ENCODE peak calls at places on chromosomes 11 and 22, in four cellular contexts. One of them, this sample, is unnamed.

GRCh38 chr11:69892237-69892985 is 73.2 kb upstream of the FGF3 start:
- DNase-seq in WTC11: peak; percentile 75
- DNase-seq in SK-N-SH: peak; percentile 73
- DNase-seq in K562: peak; percentile 42
- DNase-seq in this sample: peak; percentile 40

GRCh38 chr11:69560141-69560790 is 78.8 kb downstream of the LINC01488 start:
- DNase-seq in WTC11: no peak
- DNase-seq in SK-N-SH: no peak
- DNase-seq in K562: no peak
- DNase-seq in this sample: no peak

GRCh38 chr11:93541884-93542752 is 1.1 kb downstream of the SMCO4 start:
- DNase-seq in WTC11: no peak
- DNase-seq in SK-N-SH: peak; percentile 62
- DNase-seq in K562: peak; percentile 83
- DNase-seq in this sample: peak; percentile 62

GRCh38 chr22:36365020-36365411 is 22.8 kb downstream of the MYH9 start:
- DNase-seq in K562: peak; percentile 82
- DNase-seq in SK-N-SH: no peak
- DNase-seq in WTC11: no peak
- DNase-seq in this sample: no peak

GRCh38 chr11:77748266-77748665 is 72.3 kb downstream of the RSF1 start:
- DNase-seq in K562: no peak
- DNase-seq in SK-N-SH: no peak
- DNase-seq in WTC11: no peak
- DNase-seq in this sample: no peak

GRCh38 chr22:45775569-45776312 is 104.1 kb downstream of the ATXN10 start:
- DNase-seq in K562: no peak
- DNase-seq in WTC11: no peak
- DNase-seq in SK-N-SH: no peak
- DNase-seq in this sample: no peak

GRCh38 chr22:45456811-45457210 is 43.3 kb downstream of the RIBC2 start:
- DNase-seq in SK-N-SH: no peak
- DNase-seq in WTC11: no peak
- DNase-seq in K562: no peak
- DNase-seq in this sample: no peak

GRCh38 chr22:22836635-22837034 is 51.0 kb upstream of the IGLL5 start:
- DNase-seq in SK-N-SH: no peak
- DNase-seq in K562: peak; percentile 53
- DNase-seq in WTC11: no peak
- DNase-seq in this sample: no peak

GRCh38 chr11:130478204-130478701 is 29.8 kb downstream of the ADAMTS15 start:
- DNase-seq in SK-N-SH: peak; percentile 55
- DNase-seq in WTC11: no peak
- DNase-seq in K562: no peak
- DNase-seq in this sample: no peak

GRCh38 chr22:49332691-49333090 is 495.0 kb downstream of the BRD1 start:
- DNase-seq in SK-N-SH: no peak
- DNase-seq in K562: no peak
- DNase-seq in WTC11: no peak
- DNase-seq in this sample: no peak

GRCh38 chr11:22466351-22466750 is 128.2 kb downstream of the SLC17A6 start:
- DNase-seq in K562: no peak
- DNase-seq in SK-N-SH: no peak
- DNase-seq in WTC11: no peak
- DNase-seq in this sample: no peak

GRCh38 chr11:129278586-129279319 is 86.6 kb upstream of the ARHGAP32 start:
- DNase-seq in WTC11: peak; percentile 31
- DNase-seq in K562: no peak
- DNase-seq in SK-N-SH: peak; percentile 77
- DNase-seq in this sample: no peak

GRCh38 chr11:86919557-86920210 is 35.5 kb downstream of the FZD4 start:
- DNase-seq in K562: peak; percentile 69
- DNase-seq in WTC11: peak; percentile 15
- DNase-seq in SK-N-SH: peak; percentile 56
- DNase-seq in this sample: peak; percentile 43

DNA sequence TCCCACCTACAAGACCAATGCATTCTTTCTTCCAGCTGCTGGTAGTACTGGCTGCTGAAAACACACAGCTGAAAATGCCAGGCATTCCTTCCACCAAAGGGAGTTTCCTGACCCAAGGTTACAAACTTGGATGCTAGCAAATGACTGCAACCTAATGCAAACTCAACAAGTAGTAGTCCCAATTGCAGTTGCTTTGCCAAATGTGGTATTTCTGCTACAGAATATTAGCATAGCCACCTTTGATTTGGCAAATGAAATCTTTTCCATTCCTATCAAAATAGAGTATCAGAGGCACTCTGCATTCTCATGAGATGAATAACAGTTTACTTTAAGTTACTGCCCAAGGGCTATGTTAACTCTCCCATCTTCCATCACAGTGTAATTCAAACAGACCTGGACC is 172.0 kb upstream of the ARHGAP42 start:
- DNase-seq in SK-N-SH: no peak
- DNase-seq in K562: no peak
- DNase-seq in WTC11: peak; percentile 18
- DNase-seq in this sample: no peak
- TF ChIP-seq FOXJ3 in SK-N-SH: no peak
- TF ChIP-seq FOXJ3 in K562: no peak
- TF ChIP-seq FOXJ3 in WTC11: no peak
- TF ChIP-seq FOXJ3 in this sample: no peak

GRCh38 chr11:7551571-7551970 is 37.8 kb downstream of the PPFIBP2 start:
- DNase-seq in K562: no peak
- DNase-seq in SK-N-SH: no peak
- DNase-seq in WTC11: no peak
- DNase-seq in this sample: no peak

GRCh38 chr11:7558046-7558445 is 44.2 kb downstream of the PPFIBP2 start:
- DNase-seq in SK-N-SH: no peak
- DNase-seq in WTC11: no peak
- DNase-seq in K562: no peak
- DNase-seq in this sample: no peak

GRCh38 chr11:7552666-7553065 is 38.9 kb downstream of the PPFIBP2 start:
- DNase-seq in SK-N-SH: no peak
- DNase-seq in K562: no peak
- DNase-seq in WTC11: no peak
- DNase-seq in this sample: no peak

GRCh38 chr11:7559404-7560283 is 45.8 kb downstream of the PPFIBP2 start:
- DNase-seq in K562: no peak
- DNase-seq in SK-N-SH: no peak
- DNase-seq in WTC11: no peak
- DNase-seq in this sample: no peak

GRCh38 chr11:7555067-7555699 is 41.4 kb downstream of the PPFIBP2 start:
- DNase-seq in K562: no peak
- DNase-seq in WTC11: no peak
- DNase-seq in SK-N-SH: no peak
- DNase-seq in this sample: no peak
- TF ChIP-seq FOXJ3 in K562: no peak
- TF ChIP-seq FOXJ3 in WTC11: no peak
- TF ChIP-seq FOXJ3 in SK-N-SH: no peak
- TF ChIP-seq FOXJ3 in this sample: no peak

GRCh38 chr11:112082729-112083128 is 3.8 kb downstream of the TIMM8B start:
- DNase-seq in WTC11: no peak
- DNase-seq in K562: peak; percentile 14
- DNase-seq in SK-N-SH: no peak
- DNase-seq in this sample: no peak
- TF ChIP-seq FOXJ3 in WTC11: no peak
- TF ChIP-seq FOXJ3 in K562: no peak
- TF ChIP-seq FOXJ3 in SK-N-SH: no peak
- TF ChIP-seq FOXJ3 in this sample: no peak

DNA sequence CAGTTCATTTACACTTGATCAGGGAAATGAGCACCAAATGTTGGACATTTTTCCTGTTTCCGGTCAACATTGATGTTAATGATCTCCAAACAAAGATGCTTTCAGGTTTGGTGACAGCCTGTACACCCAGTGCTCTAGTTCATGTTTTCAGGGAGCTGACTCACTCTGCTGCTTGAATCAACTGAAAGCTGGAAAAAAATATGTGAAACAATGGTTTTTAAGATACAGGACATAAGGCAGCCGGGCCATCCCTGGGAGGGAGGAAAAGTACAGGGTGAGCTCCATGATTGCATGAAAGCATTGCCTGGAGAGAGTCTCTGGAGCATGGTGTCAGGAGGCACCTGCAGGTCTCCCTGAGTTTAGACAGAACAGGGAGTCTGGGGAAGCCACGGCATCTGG is 259.6 kb downstream of the TBC1D22A start:
- DNase-seq in WTC11: no peak
- DNase-seq in SK-N-SH: no peak
- DNase-seq in K562: no peak
- DNase-seq in this sample: peak; percentile 5
- TF ChIP-seq FOXJ3 in WTC11: no peak
- TF ChIP-seq FOXJ3 in SK-N-SH: no peak
- TF ChIP-seq FOXJ3 in K562: no peak
- TF ChIP-seq FOXJ3 in this sample: no peak

GRCh38 chr22:24357547-24357946 is 69.9 kb upstream of the ADORA2A start:
- DNase-seq in WTC11: no peak
- DNase-seq in SK-N-SH: no peak
- DNase-seq in K562: no peak
- DNase-seq in this sample: no peak
- TF ChIP-seq FOXJ3 in WTC11: no peak
- TF ChIP-seq FOXJ3 in SK-N-SH: no peak
- TF ChIP-seq FOXJ3 in K562: no peak
- TF ChIP-seq FOXJ3 in this sample: no peak

GRCh38 chr22:47035443-47035881 is 273.0 kb downstream of the TBC1D22A start:
- DNase-seq in SK-N-SH: peak; percentile 48
- DNase-seq in WTC11: no peak
- DNase-seq in K562: no peak
- DNase-seq in this sample: no peak

GRCh38 chr22:47034905-47035419 is 272.5 kb downstream of the TBC1D22A start:
- DNase-seq in WTC11: no peak
- DNase-seq in SK-N-SH: peak; percentile 70
- DNase-seq in K562: no peak
- DNase-seq in this sample: no peak

GRCh38 chr22:47038206-47038835 is 275.9 kb downstream of the TBC1D22A start:
- DNase-seq in K562: no peak
- DNase-seq in SK-N-SH: no peak
- DNase-seq in WTC11: no peak
- DNase-seq in this sample: no peak

GRCh38 chr22:47036352-47036751 is 273.9 kb downstream of the TBC1D22A start:
- DNase-seq in WTC11: no peak
- DNase-seq in SK-N-SH: no peak
- DNase-seq in K562: no peak
- DNase-seq in this sample: no peak

GRCh38 chr22:47036936-47037485 is 274.6 kb downstream of the TBC1D22A start:
- DNase-seq in SK-N-SH: no peak
- DNase-seq in WTC11: no peak
- DNase-seq in K562: no peak
- DNase-seq in this sample: no peak
- TF ChIP-seq FOXJ3 in SK-N-SH: no peak
- TF ChIP-seq FOXJ3 in WTC11: no peak
- TF ChIP-seq FOXJ3 in K562: no peak
- TF ChIP-seq FOXJ3 in this sample: no peak

This sample was measured in HepG2.